ENCODE peak calls at places on chromosomes 6 and 20, in nine cellular contexts. One of them, this sample, is unnamed.

GRCh38 chr20:688809-689208 is 13.2 kb upstream of the SCRT2 start:
- DNase-seq in tibial artery: no peak
- DNase-seq in stimulated activated CD8-positive, alpha-beta memory T cell treated with anti-CD3 and anti-CD28 coated beads, Interleukin-15, amount 100 ng/mL, for 24 hours: no peak
- DNase-seq in CD4-positive, alpha-beta memory T cell: no peak
- DNase-seq in left ventricle myocardium superior: no peak
- DNase-seq in activated gamma-delta T cell: no peak
- DNase-seq in H7: peak
- DNase-seq in hypothalamus: no peak
- DNase-seq in activated naive CD4-positive, alpha-beta T cell treated with anti-CD3 and anti-CD28 coated beads, Interleukin-2, amount 10 ng/mL, durations not matched to agents 7 days and 5 days: no peak
- DNase-seq in this sample: no peak

GRCh38 chr6:35024601-35025054 is 116.5 kb downstream of the TCP11 start:
- DNase-seq in tibial artery: no peak
- DNase-seq in stimulated activated CD8-positive, alpha-beta memory T cell treated with anti-CD3 and anti-CD28 coated beads, Interleukin-15, amount 100 ng/mL, for 24 hours: no peak
- DNase-seq in CD4-positive, alpha-beta memory T cell: no peak
- DNase-seq in left ventricle myocardium superior: peak
- DNase-seq in activated gamma-delta T cell: no peak
- DNase-seq in H7: peak
- DNase-seq in hypothalamus: peak
- DNase-seq in activated naive CD4-positive, alpha-beta T cell treated with anti-CD3 and anti-CD28 coated beads, Interleukin-2, amount 10 ng/mL, durations not matched to agents 7 days and 5 days: no peak
- DNase-seq in this sample: peak

GRCh38 chr6:24600903-24601302 is 45.1 kb downstream of the KIAA0319 start:
- DNase-seq in tibial artery: no peak
- DNase-seq in stimulated activated CD8-positive, alpha-beta memory T cell treated with anti-CD3 and anti-CD28 coated beads, Interleukin-15, amount 100 ng/mL, for 24 hours: no peak
- DNase-seq in CD4-positive, alpha-beta memory T cell: no peak
- DNase-seq in left ventricle myocardium superior: no peak
- DNase-seq in activated gamma-delta T cell: no peak
- DNase-seq in H7: peak
- DNase-seq in hypothalamus: no peak
- DNase-seq in activated naive CD4-positive, alpha-beta T cell treated with anti-CD3 and anti-CD28 coated beads, Interleukin-2, amount 10 ng/mL, durations not matched to agents 7 days and 5 days: peak
- DNase-seq in this sample: no peak

GRCh38 chr6:32972353-32973143 is 4.2 kb downstream of the BRD2 start:
- DNase-seq in tibial artery: no peak
- DNase-seq in stimulated activated CD8-positive, alpha-beta memory T cell treated with anti-CD3 and anti-CD28 coated beads, Interleukin-15, amount 100 ng/mL, for 24 hours: peak
- DNase-seq in CD4-positive, alpha-beta memory T cell: peak
- DNase-seq in left ventricle myocardium superior: peak
- DNase-seq in activated gamma-delta T cell: peak
- DNase-seq in H7: peak
- DNase-seq in hypothalamus: peak
- DNase-seq in activated naive CD4-positive, alpha-beta T cell treated with anti-CD3 and anti-CD28 coated beads, Interleukin-2, amount 10 ng/mL, durations not matched to agents 7 days and 5 days: peak
- DNase-seq in this sample: no peak

GRCh38 chr6:109305028-109305427 is 77.2 kb downstream of the CD164 start:
- DNase-seq in tibial artery: no peak
- DNase-seq in stimulated activated CD8-positive, alpha-beta memory T cell treated with anti-CD3 and anti-CD28 coated beads, Interleukin-15, amount 100 ng/mL, for 24 hours: no peak
- DNase-seq in CD4-positive, alpha-beta memory T cell: no peak
- DNase-seq in left ventricle myocardium superior: no peak
- DNase-seq in activated gamma-delta T cell: no peak
- DNase-seq in H7: no peak
- DNase-seq in hypothalamus: no peak
- DNase-seq in activated naive CD4-positive, alpha-beta T cell treated with anti-CD3 and anti-CD28 coated beads, Interleukin-2, amount 10 ng/mL, durations not matched to agents 7 days and 5 days: no peak
- DNase-seq in this sample: no peak

GRCh38 chr6:33419580-33420492 is at the start of gene SYNGAP1:
- DNase-seq in tibial artery: peak
- DNase-seq in stimulated activated CD8-positive, alpha-beta memory T cell treated with anti-CD3 and anti-CD28 coated beads, Interleukin-15, amount 100 ng/mL, for 24 hours: no peak
- DNase-seq in CD4-positive, alpha-beta memory T cell: no peak
- DNase-seq in left ventricle myocardium superior: peak
- DNase-seq in activated gamma-delta T cell: no peak
- DNase-seq in H7: peak
- DNase-seq in hypothalamus: peak
- DNase-seq in activated naive CD4-positive, alpha-beta T cell treated with anti-CD3 and anti-CD28 coated beads, Interleukin-2, amount 10 ng/mL, durations not matched to agents 7 days and 5 days: peak
- DNase-seq in this sample: no peak

GRCh38 chr6:109229536-109229935 is 134.2 kb downstream of the CEP57L1 start:
- DNase-seq in tibial artery: no peak
- DNase-seq in stimulated activated CD8-positive, alpha-beta memory T cell treated with anti-CD3 and anti-CD28 coated beads, Interleukin-15, amount 100 ng/mL, for 24 hours: no peak
- DNase-seq in CD4-positive, alpha-beta memory T cell: no peak
- DNase-seq in left ventricle myocardium superior: no peak
- DNase-seq in activated gamma-delta T cell: no peak
- DNase-seq in H7: no peak
- DNase-seq in hypothalamus: no peak
- DNase-seq in activated naive CD4-positive, alpha-beta T cell treated with anti-CD3 and anti-CD28 coated beads, Interleukin-2, amount 10 ng/mL, durations not matched to agents 7 days and 5 days: no peak
- DNase-seq in this sample: no peak

GRCh38 chr6:154543638-154544037 is 33.2 kb upstream of the CNKSR3 start:
- DNase-seq in tibial artery: no peak
- DNase-seq in stimulated activated CD8-positive, alpha-beta memory T cell treated with anti-CD3 and anti-CD28 coated beads, Interleukin-15, amount 100 ng/mL, for 24 hours: no peak
- DNase-seq in CD4-positive, alpha-beta memory T cell: no peak
- DNase-seq in left ventricle myocardium superior: no peak
- DNase-seq in activated gamma-delta T cell: no peak
- DNase-seq in H7: no peak
- DNase-seq in hypothalamus: no peak
- DNase-seq in activated naive CD4-positive, alpha-beta T cell treated with anti-CD3 and anti-CD28 coated beads, Interleukin-2, amount 10 ng/mL, durations not matched to agents 7 days and 5 days: no peak
- DNase-seq in this sample: no peak

GRCh38 chr20:57697540-57697939 is 12.3 kb downstream of the PMEPA1 start:
- DNase-seq in tibial artery: no peak
- DNase-seq in stimulated activated CD8-positive, alpha-beta memory T cell treated with anti-CD3 and anti-CD28 coated beads, Interleukin-15, amount 100 ng/mL, for 24 hours: no peak
- DNase-seq in CD4-positive, alpha-beta memory T cell: no peak
- DNase-seq in left ventricle myocardium superior: no peak
- DNase-seq in activated gamma-delta T cell: no peak
- DNase-seq in H7: no peak
- DNase-seq in hypothalamus: no peak
- DNase-seq in activated naive CD4-positive, alpha-beta T cell treated with anti-CD3 and anti-CD28 coated beads, Interleukin-2, amount 10 ng/mL, durations not matched to agents 7 days and 5 days: no peak
- DNase-seq in this sample: no peak

GRCh38 chr6:2404211-2404929 is 159.0 kb upstream of the GMDS start:
- DNase-seq in tibial artery: no peak
- DNase-seq in stimulated activated CD8-positive, alpha-beta memory T cell treated with anti-CD3 and anti-CD28 coated beads, Interleukin-15, amount 100 ng/mL, for 24 hours: no peak
- DNase-seq in CD4-positive, alpha-beta memory T cell: no peak
- DNase-seq in left ventricle myocardium superior: no peak
- DNase-seq in activated gamma-delta T cell: no peak
- DNase-seq in H7: no peak
- DNase-seq in hypothalamus: no peak
- DNase-seq in activated naive CD4-positive, alpha-beta T cell treated with anti-CD3 and anti-CD28 coated beads, Interleukin-2, amount 10 ng/mL, durations not matched to agents 7 days and 5 days: no peak
- DNase-seq in this sample: no peak

GRCh38 chr20:8424010-8424409 is 291.9 kb downstream of the PLCB1 start:
- DNase-seq in tibial artery: no peak
- DNase-seq in stimulated activated CD8-positive, alpha-beta memory T cell treated with anti-CD3 and anti-CD28 coated beads, Interleukin-15, amount 100 ng/mL, for 24 hours: no peak
- DNase-seq in CD4-positive, alpha-beta memory T cell: no peak
- DNase-seq in left ventricle myocardium superior: no peak
- DNase-seq in activated gamma-delta T cell: no peak
- DNase-seq in H7: no peak
- DNase-seq in hypothalamus: no peak
- DNase-seq in activated naive CD4-positive, alpha-beta T cell treated with anti-CD3 and anti-CD28 coated beads, Interleukin-2, amount 10 ng/mL, durations not matched to agents 7 days and 5 days: no peak
- DNase-seq in this sample: no peak

GRCh38 chr20:38771621-38772020 is 23.4 kb downstream of the ACTR5 start:
- DNase-seq in tibial artery: no peak
- DNase-seq in stimulated activated CD8-positive, alpha-beta memory T cell treated with anti-CD3 and anti-CD28 coated beads, Interleukin-15, amount 100 ng/mL, for 24 hours: no peak
- DNase-seq in CD4-positive, alpha-beta memory T cell: no peak
- DNase-seq in left ventricle myocardium superior: no peak
- DNase-seq in activated gamma-delta T cell: no peak
- DNase-seq in H7: no peak
- DNase-seq in hypothalamus: no peak
- DNase-seq in activated naive CD4-positive, alpha-beta T cell treated with anti-CD3 and anti-CD28 coated beads, Interleukin-2, amount 10 ng/mL, durations not matched to agents 7 days and 5 days: no peak
- DNase-seq in this sample: no peak

GRCh38 chr6:26033132-26033941 is 53.9 kb upstream of the HFE start:
- DNase-seq in tibial artery: peak
- DNase-seq in stimulated activated CD8-positive, alpha-beta memory T cell treated with anti-CD3 and anti-CD28 coated beads, Interleukin-15, amount 100 ng/mL, for 24 hours: no peak
- DNase-seq in CD4-positive, alpha-beta memory T cell: peak
- DNase-seq in left ventricle myocardium superior: peak
- DNase-seq in activated gamma-delta T cell: peak
- DNase-seq in H7: peak
- DNase-seq in hypothalamus: peak
- DNase-seq in activated naive CD4-positive, alpha-beta T cell treated with anti-CD3 and anti-CD28 coated beads, Interleukin-2, amount 10 ng/mL, durations not matched to agents 7 days and 5 days: peak
- DNase-seq in this sample: peak

GRCh38 chr6:16694789-16695188 is 66.5 kb downstream of the ATXN1 start:
- DNase-seq in tibial artery: no peak
- DNase-seq in stimulated activated CD8-positive, alpha-beta memory T cell treated with anti-CD3 and anti-CD28 coated beads, Interleukin-15, amount 100 ng/mL, for 24 hours: no peak
- DNase-seq in CD4-positive, alpha-beta memory T cell: no peak
- DNase-seq in left ventricle myocardium superior: no peak
- DNase-seq in activated gamma-delta T cell: no peak
- DNase-seq in H7: no peak
- DNase-seq in hypothalamus: no peak
- DNase-seq in activated naive CD4-positive, alpha-beta T cell treated with anti-CD3 and anti-CD28 coated beads, Interleukin-2, amount 10 ng/mL, durations not matched to agents 7 days and 5 days: no peak
- DNase-seq in this sample: no peak

GRCh38 chr6:90222724-90223198 is 73.9 kb downstream of the BACH2 start:
- DNase-seq in tibial artery: no peak
- DNase-seq in stimulated activated CD8-positive, alpha-beta memory T cell treated with anti-CD3 and anti-CD28 coated beads, Interleukin-15, amount 100 ng/mL, for 24 hours: no peak
- DNase-seq in CD4-positive, alpha-beta memory T cell: no peak
- DNase-seq in left ventricle myocardium superior: no peak
- DNase-seq in activated gamma-delta T cell: no peak
- DNase-seq in H7: no peak
- DNase-seq in hypothalamus: no peak
- DNase-seq in activated naive CD4-positive, alpha-beta T cell treated with anti-CD3 and anti-CD28 coated beads, Interleukin-2, amount 10 ng/mL, durations not matched to agents 7 days and 5 days: no peak
- DNase-seq in this sample: no peak

GRCh38 chr6:131122007-131122406 is 13.3 kb upstream of the AKAP7 start:
- DNase-seq in tibial artery: no peak
- DNase-seq in stimulated activated CD8-positive, alpha-beta memory T cell treated with anti-CD3 and anti-CD28 coated beads, Interleukin-15, amount 100 ng/mL, for 24 hours: no peak
- DNase-seq in CD4-positive, alpha-beta memory T cell: no peak
- DNase-seq in left ventricle myocardium superior: no peak
- DNase-seq in activated gamma-delta T cell: no peak
- DNase-seq in H7: no peak
- DNase-seq in hypothalamus: no peak
- DNase-seq in activated naive CD4-positive, alpha-beta T cell treated with anti-CD3 and anti-CD28 coated beads, Interleukin-2, amount 10 ng/mL, durations not matched to agents 7 days and 5 days: no peak
- DNase-seq in this sample: no peak

GRCh38 chr20:55888655-55889054 is 116.7 kb downstream of the CBLN4 start:
- DNase-seq in tibial artery: no peak
- DNase-seq in stimulated activated CD8-positive, alpha-beta memory T cell treated with anti-CD3 and anti-CD28 coated beads, Interleukin-15, amount 100 ng/mL, for 24 hours: no peak
- DNase-seq in CD4-positive, alpha-beta memory T cell: no peak
- DNase-seq in left ventricle myocardium superior: no peak
- DNase-seq in activated gamma-delta T cell: no peak
- DNase-seq in H7: no peak
- DNase-seq in hypothalamus: no peak
- DNase-seq in activated naive CD4-positive, alpha-beta T cell treated with anti-CD3 and anti-CD28 coated beads, Interleukin-2, amount 10 ng/mL, durations not matched to agents 7 days and 5 days: no peak
- DNase-seq in this sample: no peak

GRCh38 chr6:169409742-169410312 is 156.2 kb upstream of the THBS2 start:
- DNase-seq in tibial artery: no peak
- DNase-seq in stimulated activated CD8-positive, alpha-beta memory T cell treated with anti-CD3 and anti-CD28 coated beads, Interleukin-15, amount 100 ng/mL, for 24 hours: no peak
- DNase-seq in CD4-positive, alpha-beta memory T cell: no peak
- DNase-seq in left ventricle myocardium superior: no peak
- DNase-seq in activated gamma-delta T cell: no peak
- DNase-seq in H7: no peak
- DNase-seq in hypothalamus: no peak
- DNase-seq in activated naive CD4-positive, alpha-beta T cell treated with anti-CD3 and anti-CD28 coated beads, Interleukin-2, amount 10 ng/mL, durations not matched to agents 7 days and 5 days: no peak
- DNase-seq in this sample: no peak

GRCh38 chr20:49281913-49282467 is 4.1 kb upstream of the ZNFX1 start:
- DNase-seq in tibial artery: no peak
- DNase-seq in stimulated activated CD8-positive, alpha-beta memory T cell treated with anti-CD3 and anti-CD28 coated beads, Interleukin-15, amount 100 ng/mL, for 24 hours: no peak
- DNase-seq in CD4-positive, alpha-beta memory T cell: no peak
- DNase-seq in left ventricle myocardium superior: no peak
- DNase-seq in activated gamma-delta T cell: no peak
- DNase-seq in H7: no peak
- DNase-seq in hypothalamus: no peak
- DNase-seq in activated naive CD4-positive, alpha-beta T cell treated with anti-CD3 and anti-CD28 coated beads, Interleukin-2, amount 10 ng/mL, durations not matched to agents 7 days and 5 days: no peak
- DNase-seq in this sample: no peak

GRCh38 chr6:31122803-31123706 is 2.8 kb upstream of the CDSN start:
- DNase-seq in tibial artery: peak
- DNase-seq in stimulated activated CD8-positive, alpha-beta memory T cell treated with anti-CD3 and anti-CD28 coated beads, Interleukin-15, amount 100 ng/mL, for 24 hours: no peak
- DNase-seq in CD4-positive, alpha-beta memory T cell: no peak
- DNase-seq in left ventricle myocardium superior: peak
- DNase-seq in activated gamma-delta T cell: no peak
- DNase-seq in H7: peak
- DNase-seq in hypothalamus: peak
- DNase-seq in activated naive CD4-positive, alpha-beta T cell treated with anti-CD3 and anti-CD28 coated beads, Interleukin-2, amount 10 ng/mL, durations not matched to agents 7 days and 5 days: no peak
- DNase-seq in this sample: peak

GRCh38 chr6:28810655-28811053 is 113.1 kb downstream of the TRIM27 start:
- DNase-seq in tibial artery: no peak
- DNase-seq in stimulated activated CD8-positive, alpha-beta memory T cell treated with anti-CD3 and anti-CD28 coated beads, Interleukin-15, amount 100 ng/mL, for 24 hours: no peak
- DNase-seq in CD4-positive, alpha-beta memory T cell: no peak
- DNase-seq in left ventricle myocardium superior: no peak
- DNase-seq in activated gamma-delta T cell: no peak
- DNase-seq in H7: no peak
- DNase-seq in hypothalamus: no peak
- DNase-seq in activated naive CD4-positive, alpha-beta T cell treated with anti-CD3 and anti-CD28 coated beads, Interleukin-2, amount 10 ng/mL, durations not matched to agents 7 days and 5 days: no peak
- DNase-seq in this sample: no peak

GRCh38 chr6:5214570-5215052 is 46.1 kb downstream of the LYRM4 start:
- DNase-seq in tibial artery: no peak
- DNase-seq in stimulated activated CD8-positive, alpha-beta memory T cell treated with anti-CD3 and anti-CD28 coated beads, Interleukin-15, amount 100 ng/mL, for 24 hours: no peak
- DNase-seq in CD4-positive, alpha-beta memory T cell: no peak
- DNase-seq in left ventricle myocardium superior: peak
- DNase-seq in activated gamma-delta T cell: no peak
- DNase-seq in H7: peak
- DNase-seq in hypothalamus: peak
- DNase-seq in activated naive CD4-positive, alpha-beta T cell treated with anti-CD3 and anti-CD28 coated beads, Interleukin-2, amount 10 ng/mL, durations not matched to agents 7 days and 5 days: no peak
- DNase-seq in this sample: peak

GRCh38 chr20:51258582-51259175 is 235.8 kb upstream of the KCNG1 start:
- DNase-seq in tibial artery: no peak
- DNase-seq in stimulated activated CD8-positive, alpha-beta memory T cell treated with anti-CD3 and anti-CD28 coated beads, Interleukin-15, amount 100 ng/mL, for 24 hours: no peak
- DNase-seq in CD4-positive, alpha-beta memory T cell: no peak
- DNase-seq in left ventricle myocardium superior: no peak
- DNase-seq in activated gamma-delta T cell: no peak
- DNase-seq in H7: no peak
- DNase-seq in hypothalamus: no peak
- DNase-seq in activated naive CD4-positive, alpha-beta T cell treated with anti-CD3 and anti-CD28 coated beads, Interleukin-2, amount 10 ng/mL, durations not matched to agents 7 days and 5 days: no peak
- DNase-seq in this sample: peak

GRCh38 chr6:166165558-166166313 is 1.9 kb downstream of the TBXT start:
- DNase-seq in tibial artery: no peak
- DNase-seq in stimulated activated CD8-positive, alpha-beta memory T cell treated with anti-CD3 and anti-CD28 coated beads, Interleukin-15, amount 100 ng/mL, for 24 hours: no peak
- DNase-seq in CD4-positive, alpha-beta memory T cell: no peak
- DNase-seq in left ventricle myocardium superior: no peak
- DNase-seq in activated gamma-delta T cell: no peak
- DNase-seq in H7: peak
- DNase-seq in hypothalamus: no peak
- DNase-seq in activated naive CD4-positive, alpha-beta T cell treated with anti-CD3 and anti-CD28 coated beads, Interleukin-2, amount 10 ng/mL, durations not matched to agents 7 days and 5 days: no peak
- DNase-seq in this sample: no peak

GRCh38 chr6:142361765-142362540 is 60.1 kb downstream of the ADGRG6 start:
- DNase-seq in tibial artery: no peak
- DNase-seq in stimulated activated CD8-positive, alpha-beta memory T cell treated with anti-CD3 and anti-CD28 coated beads, Interleukin-15, amount 100 ng/mL, for 24 hours: no peak
- DNase-seq in CD4-positive, alpha-beta memory T cell: no peak
- DNase-seq in left ventricle myocardium superior: no peak
- DNase-seq in activated gamma-delta T cell: no peak
- DNase-seq in H7: no peak
- DNase-seq in hypothalamus: no peak
- DNase-seq in activated naive CD4-positive, alpha-beta T cell treated with anti-CD3 and anti-CD28 coated beads, Interleukin-2, amount 10 ng/mL, durations not matched to agents 7 days and 5 days: no peak
- DNase-seq in this sample: no peak

GRCh38 chr6:136566007-136566487 is 15.8 kb upstream of the MAP7 start:
- DNase-seq in tibial artery: no peak
- DNase-seq in stimulated activated CD8-positive, alpha-beta memory T cell treated with anti-CD3 and anti-CD28 coated beads, Interleukin-15, amount 100 ng/mL, for 24 hours: no peak
- DNase-seq in CD4-positive, alpha-beta memory T cell: no peak
- DNase-seq in left ventricle myocardium superior: peak
- DNase-seq in activated gamma-delta T cell: no peak
- DNase-seq in H7: no peak
- DNase-seq in hypothalamus: no peak
- DNase-seq in activated naive CD4-positive, alpha-beta T cell treated with anti-CD3 and anti-CD28 coated beads, Interleukin-2, amount 10 ng/mL, durations not matched to agents 7 days and 5 days: no peak
- DNase-seq in this sample: no peak

GRCh38 chr20:2879148-2879547 is 5.9 kb downstream of the PTPRA start:
- DNase-seq in tibial artery: no peak
- DNase-seq in stimulated activated CD8-positive, alpha-beta memory T cell treated with anti-CD3 and anti-CD28 coated beads, Interleukin-15, amount 100 ng/mL, for 24 hours: no peak
- DNase-seq in CD4-positive, alpha-beta memory T cell: no peak
- DNase-seq in left ventricle myocardium superior: no peak
- DNase-seq in activated gamma-delta T cell: no peak
- DNase-seq in H7: no peak
- DNase-seq in hypothalamus: no peak
- DNase-seq in activated naive CD4-positive, alpha-beta T cell treated with anti-CD3 and anti-CD28 coated beads, Interleukin-2, amount 10 ng/mL, durations not matched to agents 7 days and 5 days: no peak
- DNase-seq in this sample: no peak

GRCh38 chr20:33793011-33793931 is 17.9 kb upstream of the CHMP4B start:
- DNase-seq in tibial artery: no peak
- DNase-seq in stimulated activated CD8-positive, alpha-beta memory T cell treated with anti-CD3 and anti-CD28 coated beads, Interleukin-15, amount 100 ng/mL, for 24 hours: no peak
- DNase-seq in CD4-positive, alpha-beta memory T cell: no peak
- DNase-seq in left ventricle myocardium superior: peak
- DNase-seq in activated gamma-delta T cell: no peak
- DNase-seq in H7: peak
- DNase-seq in hypothalamus: no peak
- DNase-seq in activated naive CD4-positive, alpha-beta T cell treated with anti-CD3 and anti-CD28 coated beads, Interleukin-2, amount 10 ng/mL, durations not matched to agents 7 days and 5 days: no peak
- DNase-seq in this sample: no peak

GRCh38 chr6:170243791-170244291 is 47.0 kb downstream of the DLL1 start:
- DNase-seq in tibial artery: no peak
- DNase-seq in stimulated activated CD8-positive, alpha-beta memory T cell treated with anti-CD3 and anti-CD28 coated beads, Interleukin-15, amount 100 ng/mL, for 24 hours: no peak
- DNase-seq in CD4-positive, alpha-beta memory T cell: no peak
- DNase-seq in left ventricle myocardium superior: peak
- DNase-seq in activated gamma-delta T cell: no peak
- DNase-seq in H7: no peak
- DNase-seq in hypothalamus: peak
- DNase-seq in activated naive CD4-positive, alpha-beta T cell treated with anti-CD3 and anti-CD28 coated beads, Interleukin-2, amount 10 ng/mL, durations not matched to agents 7 days and 5 days: no peak
- DNase-seq in this sample: no peak

GRCh38 chr6:122063090-122063489 is 336.4 kb upstream of the HSF2 start:
- DNase-seq in tibial artery: no peak
- DNase-seq in stimulated activated CD8-positive, alpha-beta memory T cell treated with anti-CD3 and anti-CD28 coated beads, Interleukin-15, amount 100 ng/mL, for 24 hours: no peak
- DNase-seq in CD4-positive, alpha-beta memory T cell: no peak
- DNase-seq in left ventricle myocardium superior: no peak
- DNase-seq in activated gamma-delta T cell: no peak
- DNase-seq in H7: no peak
- DNase-seq in hypothalamus: no peak
- DNase-seq in activated naive CD4-positive, alpha-beta T cell treated with anti-CD3 and anti-CD28 coated beads, Interleukin-2, amount 10 ng/mL, durations not matched to agents 7 days and 5 days: no peak
- DNase-seq in this sample: no peak

GRCh38 chr20:47280228-47280627 is 76.3 kb downstream of the ZMYND8 start:
- DNase-seq in tibial artery: no peak
- DNase-seq in stimulated activated CD8-positive, alpha-beta memory T cell treated with anti-CD3 and anti-CD28 coated beads, Interleukin-15, amount 100 ng/mL, for 24 hours: no peak
- DNase-seq in CD4-positive, alpha-beta memory T cell: no peak
- DNase-seq in left ventricle myocardium superior: no peak
- DNase-seq in activated gamma-delta T cell: no peak
- DNase-seq in H7: no peak
- DNase-seq in hypothalamus: no peak
- DNase-seq in activated naive CD4-positive, alpha-beta T cell treated with anti-CD3 and anti-CD28 coated beads, Interleukin-2, amount 10 ng/mL, durations not matched to agents 7 days and 5 days: no peak
- DNase-seq in this sample: no peak